ENCODE peak calls at places on chromosomes 3 and 15, in five cellular contexts. Z, O, F, N and I are unnamed samples.
A peak's percentile ranks its signal among the peaks of the same experiment; 100 is the strongest.

GRCh38 chr3:143168518-143169192 is 49.1 kb downstream of the CHST2 start:
- DNase-seq in N (peak; percentile 8), O (no peak), F (no peak), Z (no peak), I (no peak)

GRCh38 chr3:90055721-90056120 is 948.3 kb downstream of the EPHA3 start:
- DNase-seq in O (peak; percentile 24), Z (no peak), N (peak; percentile 10), F (no peak), I (no peak)

GRCh38 chr15:49428392-49429095 is 5.5 kb downstream of the FGF7 start:
- DNase-seq in O (no peak), Z (peak; percentile 37), N (peak; percentile 86), F (no peak), I (no peak)

GRCh38 chr3:142866841-142867631 is 21.8 kb downstream of the PCOLCE2 start:
- DNase-seq in N (no peak), O (no peak), Z (no peak), F (no peak), I (no peak)

GRCh38 chr15:86183765-86184491 is 104.3 kb downstream of the AGBL1 start:
- DNase-seq in N (no peak), F (no peak), O (no peak), Z (no peak), I (no peak)

GRCh38 chr3:56801151-56801596 is 575 bp downstream of the ARHGEF3 start:
- DNase-seq in O (no peak), Z (no peak), F (peak; percentile 4), N (no peak), I (peak; percentile 50)

GRCh38 chr3:124845406-124845805 is 41.8 kb downstream of the ITGB5 start:
- DNase-seq in Z (peak; percentile 84), O (peak; percentile 61), F (no peak), N (peak; percentile 96), I (no peak)

GRCh38 chr3:166263460-166263859 is 426.2 kb upstream of the BCHE start:
- DNase-seq in N (no peak), Z (no peak), F (no peak), O (no peak), I (no peak)

GRCh38 chr15:75694241-75695182 is 18.1 kb downstream of the CSPG4 start:
- DNase-seq in O (peak; percentile 98), Z (peak; percentile 95), F (peak; percentile 27), N (peak; percentile 97), I (no peak)

GRCh38 chr3:178193846-178194245 is 342.4 kb upstream of the KCNMB2 start:
- DNase-seq in F (no peak), O (no peak), Z (no peak), N (no peak), I (no peak)

GRCh38 chr3:107524214-107525100 is 1.7 kb downstream of the BBX start:
- DNase-seq in Z (peak; percentile 51), N (peak; percentile 34), O (peak; percentile 32), F (peak; percentile 31), I (peak; percentile 75)

GRCh38 chr3:177776656-177777055 is 579.4 kb upstream of the TBL1XR1 start:
- DNase-seq in F (no peak), Z (peak; percentile 33), O (no peak), N (peak; percentile 56), I (no peak)

GRCh38 chr3:30908466-30909037 is 14.1 kb upstream of the GADL1 start:
- DNase-seq in F (no peak), Z (no peak), N (no peak), O (no peak), I (no peak)

GRCh38 chr3:127734754-127735473 is 62.2 kb downstream of the ABTB1 start:
- DNase-seq in N (peak; percentile 94), F (no peak), O (peak; percentile 70), Z (peak; percentile 92), I (peak; percentile 31)

GRCh38 chr3:190076601-190077444 is 43.9 kb downstream of the P3H2 start:
- DNase-seq in O (peak; percentile 92), F (peak; percentile 11), N (peak; percentile 95), Z (peak; percentile 91), I (peak; percentile 18)

GRCh38 chr15:47673343-47673761 is 44.0 kb upstream of the SEMA6D start:
- DNase-seq in Z (no peak), N (peak; percentile 4), O (no peak), F (no peak), I (no peak)

GRCh38 chr3:43752908-43753307 is 62.2 kb downstream of the ABHD5 start:
- DNase-seq in Z (no peak), F (no peak), O (no peak), N (no peak), I (no peak)

GRCh38 chr3:161674402-161674801 is 177.8 kb downstream of the OTOL1 start:
- DNase-seq in O (no peak), F (no peak), N (no peak), Z (no peak), I (no peak)

GRCh38 chr3:108093021-108093420 is 2.2 kb upstream of the CD47 start:
- DNase-seq in Z (no peak), O (no peak), F (no peak), N (no peak), I (no peak)